ENCODE peak calls at places on chromosomes 13 and 19, in eight cellular contexts. T is aorta; W is tibial artery; U is PC-9; P is left ventricle myocardium inferior; K is K562; G is neural progenitor cell; F is CD8-positive, alpha-beta T cell. I is an unnamed sample.

GRCh38 chr13:38979891-38980627 is 10.6 kb downstream of the STOML3 start:
- DNase-seq in T (no peak), W (no peak), U (no peak), P (peak; percentile 58), K (no peak), G (peak; percentile 89), F (no peak), I (no peak)

GRCh38 chr13:30354481-30355404 is 47.4 kb upstream of the KATNAL1 start:
- DNase-seq in T (no peak), W (no peak), U (no peak), P (no peak), K (no peak), G (no peak), F (no peak), I (no peak)

GRCh38 chr13:89966524-89966923 is 1381.0 kb upstream of the MIR17HG start:
- DNase-seq in T (no peak), W (no peak), U (no peak), P (no peak), K (no peak), G (peak; percentile 13), F (no peak), I (no peak)

GRCh38 chr19:43699506-43700367 is 16.1 kb upstream of the IRGC start:
- DNase-seq in T (peak; percentile 81), W (no peak), U (peak; percentile 10), P (peak; percentile 23), K (no peak), G (peak; percentile 91), F (no peak), I (peak; percentile 51)

GRCh38 chr19:32166238-32166637 is 179.2 kb upstream of the ZNF507 start:
- DNase-seq in T (no peak), W (no peak), U (no peak), P (no peak), K (no peak), G (no peak), F (no peak), I (no peak)

GRCh38 chr19:32966750-32967149 is 5.0 kb downstream of the CEP89 start:
- DNase-seq in T (no peak), W (no peak), U (no peak), P (no peak), K (no peak), G (no peak), F (no peak), I (no peak)

GRCh38 chr19:7899751-7900352 is 3.8 kb upstream of the MAP2K7 start:
- DNase-seq in T (no peak), W (no peak), U (no peak), P (no peak), K (no peak), G (no peak), F (no peak), I (no peak)

GRCh38 chr19:43425567-43426392 is 11.1 kb downstream of the TEX101 start:
- DNase-seq in T (no peak), W (no peak), U (peak; percentile 35), P (no peak), K (no peak), G (peak; percentile 41), F (no peak), I (peak; percentile 93)

GRCh38 chr19:10651821-10652220 is 2.3 kb upstream of the ILF3 start:
- DNase-seq in T (no peak), W (no peak), U (no peak), P (no peak), K (no peak), G (no peak), F (no peak), I (no peak)

GRCh38 chr13:30916991-30917390 is 10.9 kb downstream of the MEDAG start:
- DNase-seq in T (no peak), W (no peak), U (no peak), P (no peak), K (no peak), G (no peak), F (no peak), I (no peak)

GRCh38 chr13:23433171-23434153 is at the start of gene SACS:
- DNase-seq in T (no peak), W (no peak), U (no peak), P (no peak), K (no peak), G (peak; percentile 95), F (no peak), I (no peak)

DNA sequence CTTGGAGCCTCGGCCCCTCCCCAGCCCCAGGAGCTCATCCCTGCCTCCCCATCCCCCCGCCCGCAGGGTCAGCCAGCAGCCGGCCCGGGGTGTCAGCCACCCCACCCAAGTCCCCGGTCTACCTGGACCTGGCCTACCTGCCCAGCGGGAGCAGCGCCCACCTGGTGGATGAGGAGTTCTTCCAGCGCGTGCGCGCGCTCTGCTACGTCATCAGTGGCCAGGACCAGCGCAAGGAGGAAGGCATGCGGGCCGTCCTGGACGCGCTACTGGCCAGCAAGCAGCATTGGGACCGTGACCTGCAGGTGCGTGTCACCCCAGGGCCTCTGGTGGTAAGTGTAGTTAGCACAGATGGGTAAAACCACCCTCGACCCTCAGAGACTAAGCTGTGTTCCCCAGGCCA is 13.8 kb downstream of the MAP1S start:
- DNase-seq in T (no peak), W (no peak), U (no peak), P (no peak), K (peak; percentile 11), G (no peak), F (no peak), I (no peak)
- H3K36me3 ChIP-seq in T (peaks cover 2% of the 10 kb centered on the region), W (peaks cover 68% of the 10 kb centered on the region), U (peaks cover 25% of the 10 kb centered on the region), P (peaks cover 85% of the 10 kb centered on the region), K (peaks cover 80% of the 10 kb centered on the region), G (no peaks in the 10 kb centered on the region), F (peaks cover 32% of the 10 kb centered on the region), I (no peaks in the 10 kb centered on the region)

GRCh38 chr13:98649861-98650260 is 73.0 kb upstream of the STK24 start:
- DNase-seq in T (no peak), W (no peak), U (no peak), P (no peak), K (no peak), G (no peak), F (no peak), I (no peak)

GRCh38 chr13:98650376-98651107 is 73.6 kb upstream of the STK24 start:
- DNase-seq in T (no peak), W (no peak), U (peak; percentile 85), P (no peak), K (no peak), G (no peak), F (no peak), I (peak; percentile 95)

GRCh38 chr13:98647121-98647520 is 70.2 kb upstream of the STK24 start:
- DNase-seq in T (no peak), W (no peak), U (no peak), P (no peak), K (no peak), G (no peak), F (no peak), I (no peak)

GRCh38 chr13:98648676-98649075 is 71.8 kb upstream of the STK24 start:
- DNase-seq in T (no peak), W (no peak), U (no peak), P (no peak), K (no peak), G (no peak), F (no peak), I (no peak)

DNA sequence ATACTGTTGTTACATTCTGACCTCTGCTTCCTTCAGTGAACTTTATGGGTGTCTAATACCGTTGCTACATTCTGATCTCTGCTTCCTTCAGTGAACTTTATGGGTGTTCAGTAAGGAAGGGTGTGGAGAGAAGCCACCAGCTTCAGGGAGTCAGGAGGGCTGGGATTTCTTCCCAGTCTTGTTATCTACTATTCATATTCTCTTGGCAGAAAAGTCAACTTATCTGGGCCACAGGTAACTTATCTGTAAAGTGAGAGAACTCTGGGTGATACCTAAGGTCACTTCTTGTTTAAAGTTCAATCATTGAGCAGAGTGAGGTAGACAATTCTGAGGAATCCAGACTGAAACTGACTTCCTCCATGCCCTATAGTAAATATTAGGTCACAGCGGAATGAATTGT is 71.2 kb upstream of the STK24 start:
- DNase-seq in T (no peak), W (no peak), U (no peak), P (no peak), K (no peak), G (no peak), F (no peak), I (peak; percentile 59)
- H3K27ac ChIP-seq in T (no peak overlapping the region), W (no peak overlapping the region), U (peak overlapping the region; percentile 84), P (no peak overlapping the region), K (no peak overlapping the region), G (no peak overlapping the region), F (no peak overlapping the region), I (peak overlapping the region; percentile 85)

DNA sequence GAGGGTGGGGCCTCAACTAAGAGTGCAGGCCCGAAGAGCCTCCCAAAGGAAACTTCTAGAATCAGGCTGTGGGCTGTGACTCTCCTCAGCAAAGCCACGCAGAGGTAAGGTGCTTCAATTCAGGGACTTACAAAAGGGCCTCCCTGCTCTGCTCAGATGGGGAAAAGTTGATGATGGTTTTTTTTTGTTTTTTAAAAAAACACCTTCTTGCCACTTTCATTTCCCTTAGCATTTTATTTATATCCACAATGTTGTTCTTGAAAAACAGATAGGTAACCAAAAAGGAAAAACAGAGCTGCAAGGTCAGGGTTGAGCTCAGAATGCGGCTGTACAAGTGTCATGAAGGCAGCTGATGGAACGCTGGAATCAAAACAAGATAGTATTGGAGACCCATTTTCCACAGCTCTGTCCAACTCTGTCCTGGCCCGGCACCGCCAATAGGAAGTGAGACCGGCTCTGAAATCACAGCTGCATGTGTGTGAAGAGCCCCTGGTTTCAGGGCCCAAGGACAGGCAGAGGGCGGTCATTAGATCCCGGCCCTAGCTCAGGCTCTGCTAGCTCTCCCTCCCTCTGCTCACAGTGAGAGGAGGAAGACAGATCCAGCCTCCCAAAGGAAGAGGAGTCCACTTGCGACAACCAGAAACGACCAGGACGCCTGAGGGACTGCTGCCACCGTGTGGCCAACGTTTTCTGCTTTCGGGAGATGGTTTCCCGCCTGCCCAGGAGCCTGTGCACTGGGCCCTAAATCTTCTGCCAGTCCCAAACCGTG is 58.3 kb downstream of the KLF2 start:
- DNase-seq in T (peak; percentile 97), W (peak; percentile 86), U (peak; percentile 67), P (peak; percentile 90), K (peak; percentile 77), G (peak; percentile 88), F (peak; percentile 84), I (peak; percentile 88)
- H3K4me3 ChIP-seq in T (no peak overlapping the region), W (peak overlapping the region; percentile 17), U (no peak overlapping the region), P (peak overlapping the region; percentile 26), K (no peak overlapping the region), G (no peak overlapping the region), F (peak overlapping the region; percentile 40), I (no peak overlapping the region)

GRCh38 chr19:38484747-38485146 is 51.3 kb downstream of the RYR1 start:
- DNase-seq in T (no peak), W (no peak), U (no peak), P (no peak), K (no peak), G (no peak), F (no peak), I (no peak)
- H3K36me3 ChIP-seq in T (no peaks in the 10 kb centered on the region), W (no peaks in the 10 kb centered on the region), U (no peaks in the 10 kb centered on the region), P (no peaks in the 10 kb centered on the region), K (peaks cover 13% of the 10 kb centered on the region), G (no peaks in the 10 kb centered on the region), F (no peaks in the 10 kb centered on the region), I (no peaks in the 10 kb centered on the region)